ENCODE peak calls at places on chromosomes 13 and 19, in seven cellular contexts. S is EL; Q is left cardiac atrium; I is HT1080; X is activated T-helper 2 cell treated with anti-CD3 and anti-CD28 coated beads, Interferon-gamma antibody, Interleukin-2, Interleukin-4, amounts not matched to agents 10 μg/mL and 5 μg/mL and 100 μg/mL, durations not matched to agents 14 hours and 24 hours and 36 hours; C is progenitor cell of endocrine pancreas; N is AML-193. Z is an unnamed sample.

GRCh38 chr19:9538183-9539058 is at the start of gene ZNF426:
- DNase-seq in S (peak; percentile 87), Q (peak; percentile 91), I (peak; percentile 82), X (peak; percentile 76), C (peak; percentile 72), N (peak; percentile 79), Z (peak; percentile 81)

GRCh38 chr19:58325623-58326022 is 1.2 kb upstream of the ZSCAN22 start:
- DNase-seq in S (no peak), Q (no peak), I (peak; percentile 27), X (no peak), C (no peak), N (no peak), Z (no peak)

GRCh38 chr19:48713041-48713863 is 6.3 kb downstream of the MAMSTR start:
- DNase-seq in S (peak; percentile 23), Q (no peak), I (no peak), X (no peak), C (no peak), N (peak; percentile 0), Z (no peak)

GRCh38 chr13:41196620-41197019 is 2.3 kb upstream of the KBTBD7 start:
- DNase-seq in S (peak; percentile 29), Q (no peak), I (peak; percentile 20), X (no peak), C (no peak), N (peak; percentile 70), Z (no peak)

GRCh38 chr13:52405767-52406494 is at the start of gene THSD1:
- DNase-seq in S (peak; percentile 64), Q (peak; percentile 86), I (peak; percentile 67), X (no peak), C (peak; percentile 14), N (no peak), Z (no peak)

GRCh38 chr19:2529473-2529918 is 53.6 kb downstream of the GADD45B start:
- DNase-seq in S (peak; percentile 97), Q (no peak), I (peak; percentile 97), X (no peak), C (no peak), N (no peak), Z (no peak)

GRCh38 chr13:41222259-41222852 is 28.0 kb upstream of the KBTBD7 start:
- DNase-seq in S (peak; percentile 63), Q (no peak), I (peak; percentile 54), X (peak; percentile 25), C (peak; percentile 37), N (peak; percentile 72), Z (peak; percentile 25)

GRCh38 chr13:110520431-110521295 is 40.9 kb downstream of the RAB20 start:
- DNase-seq in S (no peak), Q (peak; percentile 85), I (no peak), X (no peak), C (no peak), N (peak; percentile 96), Z (no peak)

GRCh38 chr13:98173431-98173921 is 3.6 kb downstream of the RNF113B start:
- DNase-seq in S (peak; percentile 97), Q (peak; percentile 37), I (peak; percentile 28), X (no peak), C (no peak), N (no peak), Z (no peak)

GRCh38 chr19:30620354-30620753 is 248.2 kb downstream of the ZNF536 start:
- DNase-seq in S (no peak), Q (no peak), I (no peak), X (no peak), C (no peak), N (no peak), Z (no peak)

GRCh38 chr19:39401549-39402416 is 4.9 kb upstream of the ZFP36 start:
- DNase-seq in S (peak; percentile 58), Q (peak; percentile 66), I (peak; percentile 61), X (peak; percentile 85), C (no peak), N (no peak), Z (peak; percentile 93)

GRCh38 chr19:8610041-8610927 is at the start of gene ADAMTS10:
- DNase-seq in S (peak; percentile 18), Q (peak; percentile 60), I (no peak), X (no peak), C (no peak), N (no peak), Z (peak; percentile 7)

GRCh38 chr19:11964496-11964857 is 363 bp upstream of the ZNF763 start:
- DNase-seq in S (no peak), Q (no peak), I (no peak), X (no peak), C (no peak), N (no peak), Z (peak; percentile 8)

GRCh38 chr19:5628919-5629481 is 6.1 kb downstream of the SAFB start:
- DNase-seq in S (no peak), Q (no peak), I (no peak), X (no peak), C (no peak), N (peak; percentile 23), Z (no peak)

GRCh38 chr19:16222806-16223205 is 25.1 kb downstream of the AP1M1 start:
- DNase-seq in S (no peak), Q (no peak), I (no peak), X (no peak), C (no peak), N (no peak), Z (no peak)

GRCh38 chr19:10560154-10560553 is 5.7 kb downstream of the KRI1 start:
- DNase-seq in S (no peak), Q (no peak), I (no peak), X (no peak), C (no peak), N (no peak), Z (no peak)

GRCh38 chr13:90800082-90800746 is 547.3 kb upstream of the MIR17HG start:
- DNase-seq in S (peak; percentile 3), Q (peak; percentile 58), I (peak; percentile 13), X (no peak), C (no peak), N (no peak), Z (no peak)

GRCh38 chr13:105050696-105051095 is 1484.8 kb downstream of the EFNB2 start:
- DNase-seq in S (peak; percentile 44), Q (no peak), I (no peak), X (no peak), C (no peak), N (no peak), Z (no peak)

GRCh38 chr13:29516012-29516411 is 79.5 kb downstream of the SLC7A1 start:
- DNase-seq in S (no peak), Q (no peak), I (no peak), X (no peak), C (no peak), N (no peak), Z (no peak)

GRCh38 chr19:3866798-3867638 is 1.8 kb downstream of the ZFR2 start:
- DNase-seq in S (no peak), Q (no peak), I (no peak), X (no peak), C (no peak), N (no peak), Z (no peak)

GRCh38 chr13:25490236-25490635 is 118.5 kb downstream of the ATP8A2 start:
- DNase-seq in S (no peak), Q (no peak), I (no peak), X (no peak), C (no peak), N (no peak), Z (no peak)

GRCh38 chr13:106916329-106916728 is 348.4 kb upstream of the ARGLU1 start:
- DNase-seq in S (peak; percentile 4), Q (no peak), I (no peak), X (no peak), C (no peak), N (no peak), Z (no peak)

Z was measured in T-helper 2 cell treated with Interferon-gamma antibody and Interleukin-4, amounts not matched to agents 5 μg/mL and 100 μg/mL, for 36 hours.